ENCODE peak calls at places on chromosome 17, in nine cellular contexts. X, B, A, V, Q, L, O, Z and U are unnamed samples.
A peak's percentile ranks its signal among the peaks of the same experiment; 100 is the strongest.

GRCh38 chr17:31697838-31698237 is 161.2 kb downstream of the COPRS start:
- DNase-seq in Q (no peak), O (no peak), Z (no peak), L (no peak), X (no peak), V (no peak), B (no peak), A (no peak), U (no peak)

GRCh38 chr17:79627184-79627765 is 16.4 kb upstream of the RBFOX3 start:
- DNase-seq in Q (no peak), B (no peak), O (no peak), L (peak; percentile 39), Z (no peak), X (no peak), A (peak; percentile 31), V (no peak), U (no peak)

GRCh38 chr17:27339836-27340550 is 46.1 kb downstream of the WSB1 start:
- DNase-seq in A (no peak), L (no peak), V (no peak), Q (peak; percentile 19), B (no peak), Z (peak; percentile 12), X (no peak), O (no peak), U (no peak)

GRCh38 chr17:36944488-36945040 is 4.2 kb upstream of the AATF start:
- DNase-seq in Z (no peak), Q (no peak), O (no peak), V (no peak), X (no peak), A (no peak), L (no peak), B (no peak), U (no peak)

GRCh38 chr17:62693616-62694415 is 66.3 kb downstream of the MRC2 start:
- DNase-seq in Q (no peak), O (no peak), V (no peak), L (no peak), X (no peak), Z (no peak), B (no peak), A (no peak), U (no peak)

GRCh38 chr17:8120520-8121443 is 2.5 kb upstream of the ALOXE3 start:
- DNase-seq in Q (peak; percentile 76), V (peak; percentile 85), B (peak; percentile 64), A (peak; percentile 76), O (no peak), X (no peak), Z (peak; percentile 86), L (peak; percentile 72), U (no peak)

GRCh38 chr17:75241143-75241430 is 20.3 kb downstream of the GGA3 start:
- DNase-seq in V (no peak), X (no peak), B (no peak), O (no peak), L (no peak), Z (no peak), Q (no peak), A (no peak), U (no peak)

GRCh38 chr17:7391307-7391706 is 3.0 kb downstream of the PLSCR3 start:
- DNase-seq in O (no peak), L (no peak), A (no peak), Z (no peak), B (no peak), Q (peak; percentile 40), X (no peak), V (no peak), U (no peak)

GRCh38 chr17:63916566-63917185 is 2.0 kb downstream of the GH1 start:
- DNase-seq in Q (no peak), A (peak; percentile 13), O (no peak), B (no peak), V (no peak), Z (peak; percentile 26), X (no peak), L (no peak), U (no peak)

GRCh38 chr17:72462396-72462795 is 341.6 kb downstream of the SOX9 start:
- DNase-seq in O (no peak), B (no peak), A (no peak), X (no peak), Z (no peak), V (no peak), Q (no peak), L (no peak), U (no peak)

GRCh38 chr17:6102615-6103014 is 32.4 kb downstream of the WSCD1 start:
- DNase-seq in O (no peak), B (no peak), L (no peak), Z (no peak), V (no peak), A (no peak), X (no peak), Q (peak; percentile 27), U (no peak)

GRCh38 chr17:8121531-8122390 is 2.1 kb downstream of the HES7 start:
- DNase-seq in O (no peak), X (no peak), B (peak; percentile 66), A (peak; percentile 82), Q (peak; percentile 76), V (peak; percentile 55), L (no peak), Z (peak; percentile 85), U (no peak)

GRCh38 chr17:39597372-39598046 is 10.2 kb downstream of the NEUROD2 start:
- DNase-seq in B (no peak), Z (no peak), Q (no peak), L (no peak), X (no peak), O (no peak), A (no peak), V (no peak), U (no peak)

GRCh38 chr17:35743911-35744328 is 9.1 kb downstream of the GAS2L2 start:
- DNase-seq in A (no peak), V (no peak), L (no peak), X (no peak), B (peak; percentile 17), Z (peak; percentile 47), Q (peak; percentile 54), O (no peak), U (peak; percentile 31)

GRCh38 chr17:78250891-78251772 is 19.7 kb downstream of the TMEM235 start:
- DNase-seq in L (peak; percentile 86), A (peak; percentile 89), X (peak; percentile 78), O (peak; percentile 44), Q (peak; percentile 86), Z (peak; percentile 99), V (peak; percentile 89), B (peak; percentile 86), U (peak; percentile 83)

GRCh38 chr17:72423286-72423589 is 302.4 kb downstream of the SOX9 start:
- DNase-seq in O (no peak), X (no peak), Z (no peak), A (no peak), B (no peak), V (no peak), L (no peak), Q (no peak), U (no peak)

GRCh38 chr17:74723891-74724290 is 11.2 kb upstream of the CD300LF start:
- DNase-seq in Z (no peak), X (no peak), A (no peak), L (no peak), O (no peak), B (no peak), Q (no peak), V (no peak), U (no peak)